ENCODE peak calls at places on chromosomes 1 and 21, in six cellular contexts. I is HEK293T, K is IMR-90, F is HepG2, D is K562, T is GM12878. Y is an unnamed sample.

GRCh38 chr1:24302209-24302611 is 16.9 kb upstream of the GRHL3 start:
- DNase-seq in K (no peak), D (no peak), T (no peak), I (no peak), F (no peak), Y (no peak)

GRCh38 chr1:12305377-12305776 is 75.5 kb downstream of the VPS13D start:
- DNase-seq in T (no peak), D (no peak), K (no peak), I (no peak), F (no peak), Y (no peak)

GRCh38 chr1:209768354-209768774 is 12.5 kb downstream of the TRAF3IP3 start:
- DNase-seq in I (no peak), K (no peak), T (peak), D (no peak), F (no peak), Y (no peak)

GRCh38 chr1:246569248-246570238 is 3.3 kb downstream of the CNST start:
- DNase-seq in F (no peak), T (no peak), D (peak), I (no peak), K (peak), Y (no peak)

GRCh38 chr1:180208264-180208663 is 21.8 kb upstream of the LHX4 start:
- DNase-seq in K (no peak), I (no peak), D (no peak), T (no peak), F (no peak), Y (no peak)

GRCh38 chr1:81563632-81564031 is 237.1 kb upstream of the ADGRL2 start:
- DNase-seq in D (no peak), K (no peak), T (no peak), F (no peak), I (no peak), Y (no peak)

GRCh38 chr1:115538579-115538978 is 103.2 kb upstream of the VANGL1 start:
- DNase-seq in F (no peak), I (no peak), T (no peak), D (no peak), K (no peak), Y (no peak)

GRCh38 chr21:37670883-37671282 is 245.4 kb downstream of the KCNJ6 start:
- DNase-seq in K (peak), T (no peak), D (no peak), I (no peak), F (peak), Y (peak)

GRCh38 chr21:38661296-38662223 is 144.2 kb upstream of the ETS2 start:
- DNase-seq in T (no peak), K (peak), F (no peak), D (no peak), I (peak), Y (no peak)

GRCh38 chr1:209621741-209622655 is 30.2 kb downstream of the LAMB3 start:
- DNase-seq in D (no peak), F (peak), I (no peak), T (no peak), K (no peak), Y (no peak)

GRCh38 chr1:199226163-199226562 is 587.3 kb downstream of the PTPRC start:
- DNase-seq in I (no peak), F (no peak), D (no peak), T (peak), K (peak), Y (no peak)

GRCh38 chr1:78348526-78349284 is 142.1 kb upstream of the PTGFR start:
- DNase-seq in D (no peak), K (peak), I (no peak), F (no peak), T (no peak), Y (no peak)

GRCh38 chr1:36089393-36090121 is 865 bp downstream of the ADPRS start:
- DNase-seq in I (peak), K (peak), D (peak), F (no peak), T (peak), Y (no peak)

GRCh38 chr1:44842763-44843655 is at the start of gene PTCH2:
- DNase-seq in T (no peak), K (peak), F (peak), I (peak), D (peak), Y (peak)

DNA sequence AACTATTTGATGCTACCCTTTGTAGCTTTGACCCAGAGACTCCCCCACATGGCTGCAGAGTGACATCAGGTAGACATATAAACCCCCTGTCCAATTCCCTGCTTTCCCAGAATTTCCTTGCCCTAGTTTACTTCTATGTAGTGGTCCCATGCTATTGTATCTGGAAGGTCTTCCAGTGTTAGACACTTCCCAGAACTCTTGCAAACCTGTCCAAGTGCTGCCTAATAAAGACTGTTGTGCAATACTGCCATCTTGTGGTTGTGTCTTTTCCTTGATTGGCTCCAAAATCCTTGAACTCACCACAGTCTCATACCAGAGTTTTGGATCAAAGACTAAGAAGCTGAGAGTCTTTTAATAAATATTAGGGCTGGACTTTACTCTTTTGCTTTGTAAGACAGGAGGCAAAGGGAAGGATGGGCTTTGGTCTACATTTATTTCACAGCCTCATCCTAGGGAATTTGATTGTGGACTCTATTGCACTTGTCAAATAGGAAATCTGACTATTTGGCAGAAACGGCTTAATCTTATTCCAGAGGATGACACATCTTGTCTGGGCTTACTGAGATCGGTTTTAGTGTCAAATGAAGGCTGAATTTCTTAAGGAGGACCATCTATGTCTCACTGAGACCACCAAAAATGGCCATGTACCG is 169.9 kb downstream of the LRRC7 start:
- DNase-seq in K (peak), I (peak), F (peak), D (peak), T (peak), Y (peak)
- TF ChIP-seq BHLHE40 in K (no peak), I (no peak), F (no peak), D (no peak), T (no peak), Y (no peak)

GRCh38 chr21:40754466-40754865 is 92.5 kb downstream of the DSCAM start:
- DNase-seq in I (no peak), D (no peak), K (no peak), F (no peak), T (no peak), Y (no peak)
- TF ChIP-seq BHLHE40 in I (no peak), D (no peak), K (no peak), F (no peak), T (no peak), Y (no peak)

GRCh38 chr1:157966034-157966671 is 27.3 kb upstream of the KIRREL1 start:
- DNase-seq in T (no peak), K (peak), D (no peak), F (peak), I (no peak), Y (peak)

GRCh38 chr1:157961805-157962762 is 31.4 kb upstream of the KIRREL1 start:
- DNase-seq in F (no peak), I (no peak), D (no peak), K (peak), T (no peak), Y (peak)

GRCh38 chr1:157965584-157965983 is 27.9 kb upstream of the KIRREL1 start:
- DNase-seq in K (no peak), D (no peak), I (no peak), F (no peak), T (no peak), Y (no peak)

GRCh38 chr1:157960773-157961172 is 32.7 kb upstream of the KIRREL1 start:
- DNase-seq in D (no peak), I (no peak), T (no peak), K (no peak), F (no peak), Y (no peak)

DNA sequence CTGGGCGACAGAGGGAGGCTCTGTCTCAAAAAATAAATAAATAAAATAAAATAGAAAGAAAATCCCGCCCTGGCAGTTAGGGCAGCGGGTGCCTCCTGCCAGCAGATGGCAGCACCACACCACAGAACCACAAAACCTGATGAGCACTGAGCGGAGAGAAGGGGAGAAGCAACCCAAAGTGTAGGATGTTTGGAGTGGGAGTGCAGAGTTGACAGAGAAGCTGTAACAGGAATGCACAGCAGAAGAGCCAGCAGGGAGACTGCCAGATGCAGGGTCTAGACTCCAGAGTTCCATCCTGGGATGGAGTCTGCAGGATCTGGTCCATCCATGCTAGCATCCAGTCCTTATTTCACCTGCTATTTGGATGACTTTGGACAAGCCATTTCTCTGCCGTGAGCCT is 29.7 kb upstream of the KIRREL1 start:
- DNase-seq in D (peak), K (peak), T (no peak), F (peak), I (peak), Y (peak)
- TF ChIP-seq BHLHE40 in D (no peak), K (no peak), T (no peak), F (no peak), I (no peak), Y (no peak)

GRCh38 chr1:4175566-4176405 is 275.7 kb upstream of the C1orf174 start:
- DNase-seq in K (no peak), D (no peak), F (no peak), I (no peak), T (no peak), Y (no peak)

GRCh38 chr1:4178501-4178900 is 278.4 kb upstream of the C1orf174 start:
- DNase-seq in F (no peak), K (no peak), D (no peak), T (no peak), I (peak), Y (no peak)

GRCh38 chr1:4174291-4175200 is 274.5 kb upstream of the C1orf174 start:
- DNase-seq in I (peak), K (no peak), T (no peak), D (no peak), F (no peak), Y (no peak)

GRCh38 chr1:4177425-4178150 is 277.5 kb upstream of the C1orf174 start:
- DNase-seq in F (no peak), K (no peak), D (peak), I (no peak), T (no peak), Y (no peak)

GRCh38 chr1:4176841-4177240 is 276.8 kb upstream of the C1orf174 start:
- DNase-seq in K (no peak), F (no peak), D (no peak), T (no peak), I (peak), Y (no peak)
- TF ChIP-seq BHLHE40 in K (no peak), F (no peak), D (no peak), T (no peak), I (no peak), Y (no peak)

GRCh38 chr1:234853906-234854647 is 244.1 kb upstream of the IRF2BP2 start:
- DNase-seq in D (no peak), F (no peak), T (no peak), I (no peak), K (peak), Y (no peak)
- TF ChIP-seq BHLHE40 in D (no peak), F (no peak), T (no peak), I (no peak), K (no peak), Y (no peak)

DNA sequence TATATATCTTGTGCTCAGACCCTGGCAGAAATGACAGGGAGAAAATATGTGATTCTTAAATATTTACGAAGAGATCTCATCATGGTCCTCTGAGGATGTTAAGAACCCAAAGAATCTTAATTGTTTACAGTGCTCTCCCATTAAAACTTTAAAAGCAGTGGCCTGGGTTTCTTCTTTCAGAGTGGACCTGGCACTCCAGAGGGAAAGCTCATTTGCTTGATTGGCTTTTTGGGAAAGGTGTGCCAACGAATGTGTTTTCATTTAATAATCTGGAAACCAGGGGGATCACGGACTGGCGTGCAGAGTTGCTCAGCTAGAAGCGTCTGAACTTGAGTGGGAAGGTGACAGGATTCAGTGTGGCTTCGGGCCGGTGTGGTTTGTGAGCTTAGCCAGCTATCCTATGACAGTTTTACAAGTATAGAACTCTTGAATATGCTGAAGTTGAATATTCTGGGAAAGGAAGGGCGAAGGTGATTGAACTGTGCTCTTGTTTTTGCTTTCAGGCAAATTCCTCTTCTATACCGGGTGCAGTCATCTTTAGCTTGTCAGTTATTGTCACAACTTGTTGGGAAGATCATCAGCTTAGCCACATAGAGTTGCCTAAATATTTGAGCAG is 154.8 kb downstream of the C1orf21 start:
- DNase-seq in D (no peak), T (no peak), K (no peak), I (no peak), F (no peak), Y (no peak)
- TF ChIP-seq BHLHE40 in D (no peak), T (no peak), K (no peak), I (no peak), F (no peak), Y (no peak)

Y was measured in A549.